ENCODE peak calls at places on chromosome 9, in eight cellular contexts. X is K562, P is H1, M is sigmoid colon, C is heart left ventricle, N is uterus, J is A549, E is ovary. W is an unnamed sample.
A peak's percentile ranks its signal among the peaks of the same experiment; 100 is the strongest.

GRCh38 chr9:14616188-14616982 is 76.8 kb downstream of the ZDHHC21 start:
- DNase-seq in X (no peak), P (no peak), M (no peak), C (no peak), N (no peak), J (peak; percentile 66), E (no peak), W (peak; percentile 80)

GRCh38 chr9:108209132-108209700 is 646.6 kb downstream of the ACTL7B start:
- DNase-seq in X (no peak), P (no peak), M (no peak), C (no peak), N (no peak), J (no peak), E (no peak), W (no peak)

GRCh38 chr9:92740969-92741368 is 23.7 kb downstream of the BICD2 start:
- DNase-seq in X (no peak), P (no peak), M (no peak), C (no peak), N (no peak), J (no peak), E (no peak), W (no peak)

GRCh38 chr9:77999231-77999631 is 32.4 kb downstream of the GNAQ start:
- DNase-seq in X (no peak), P (no peak), M (no peak), C (no peak), N (no peak), J (no peak), E (no peak), W (no peak)

GRCh38 chr9:137027369-137028012 is 546 bp downstream of the ABCA2 start:
- DNase-seq in X (peak; percentile 64), P (no peak), M (no peak), C (no peak), N (no peak), J (no peak), E (no peak), W (peak; percentile 50)

GRCh38 chr9:88949425-88949824 is 41.8 kb upstream of the S1PR3 start:
- DNase-seq in X (peak; percentile 27), P (no peak), M (peak; percentile 78), C (peak; percentile 80), N (peak; percentile 73), J (peak; percentile 26), E (peak; percentile 57), W (peak; percentile 38)

GRCh38 chr9:113505963-113506624 is 42.6 kb downstream of the RGS3 start:
- DNase-seq in X (no peak), P (no peak), M (no peak), C (no peak), N (no peak), J (no peak), E (no peak), W (no peak)

GRCh38 chr9:16864741-16865434 is 5.6 kb downstream of the BNC2 start:
- DNase-seq in X (no peak), P (no peak), M (no peak), C (no peak), N (no peak), J (no peak), E (no peak), W (no peak)

GRCh38 chr9:108609227-108609894 is 246.4 kb downstream of the ACTL7B start:
- DNase-seq in X (no peak), P (no peak), M (no peak), C (no peak), N (no peak), J (no peak), E (no peak), W (no peak)

GRCh38 chr9:97900738-97901565 is 21.3 kb downstream of the TRMO start:
- DNase-seq in X (peak; percentile 61), P (no peak), M (no peak), C (no peak), N (peak; percentile 24), J (peak; percentile 59), E (no peak), W (peak; percentile 54)

GRCh38 chr9:38066907-38067610 is 2.0 kb downstream of the SHB start:
- DNase-seq in X (peak; percentile 49), P (no peak), M (peak; percentile 84), C (peak; percentile 73), N (peak; percentile 58), J (no peak), E (peak; percentile 56), W (no peak)

GRCh38 chr9:708556-709432 is 132.7 kb upstream of the DMRT1 start:
- DNase-seq in X (no peak), P (no peak), M (no peak), C (peak; percentile 53), N (no peak), J (no peak), E (no peak), W (peak; percentile 80)

GRCh38 chr9:96232539-96233241 is 69.3 kb downstream of the HSD17B3 start:
- DNase-seq in X (peak; percentile 39), P (no peak), M (peak; percentile 89), C (peak; percentile 70), N (peak; percentile 84), J (peak; percentile 57), E (peak; percentile 85), W (peak; percentile 59)

GRCh38 chr9:6680797-6681146 is 35.2 kb upstream of the GLDC start:
- DNase-seq in X (no peak), P (no peak), M (no peak), C (peak; percentile 77), N (peak; percentile 55), J (peak; percentile 67), E (no peak), W (peak; percentile 95)

GRCh38 chr9:110479481-110479880 is 100.1 kb downstream of the SVEP1 start:
- DNase-seq in X (no peak), P (no peak), M (no peak), C (no peak), N (no peak), J (no peak), E (no peak), W (no peak)

GRCh38 chr9:123049589-123050222 is 16.2 kb downstream of the GPR21 start:
- DNase-seq in X (no peak), P (no peak), M (peak; percentile 62), C (no peak), N (peak; percentile 56), J (no peak), E (no peak), W (no peak)

GRCh38 chr9:38526571-38526970 is 93.8 kb downstream of the ANKRD18A start:
- DNase-seq in X (no peak), P (no peak), M (no peak), C (no peak), N (no peak), J (no peak), E (no peak), W (no peak)

GRCh38 chr9:130473009-130473408 is 28.2 kb downstream of the ASS1 start:
- DNase-seq in X (no peak), P (no peak), M (no peak), C (no peak), N (no peak), J (no peak), E (no peak), W (no peak)

GRCh38 chr9:130471411-130472183 is 26.8 kb downstream of the ASS1 start:
- DNase-seq in X (no peak), P (no peak), M (no peak), C (no peak), N (no peak), J (no peak), E (no peak), W (no peak)

GRCh38 chr9:130472184-130472705 is 27.5 kb downstream of the ASS1 start:
- DNase-seq in X (no peak), P (no peak), M (no peak), C (no peak), N (no peak), J (no peak), E (no peak), W (no peak)

GRCh38 chr9:130474131-130474530 is 29.4 kb downstream of the ASS1 start:
- DNase-seq in X (no peak), P (no peak), M (no peak), C (no peak), N (no peak), J (no peak), E (no peak), W (no peak)

DNA sequence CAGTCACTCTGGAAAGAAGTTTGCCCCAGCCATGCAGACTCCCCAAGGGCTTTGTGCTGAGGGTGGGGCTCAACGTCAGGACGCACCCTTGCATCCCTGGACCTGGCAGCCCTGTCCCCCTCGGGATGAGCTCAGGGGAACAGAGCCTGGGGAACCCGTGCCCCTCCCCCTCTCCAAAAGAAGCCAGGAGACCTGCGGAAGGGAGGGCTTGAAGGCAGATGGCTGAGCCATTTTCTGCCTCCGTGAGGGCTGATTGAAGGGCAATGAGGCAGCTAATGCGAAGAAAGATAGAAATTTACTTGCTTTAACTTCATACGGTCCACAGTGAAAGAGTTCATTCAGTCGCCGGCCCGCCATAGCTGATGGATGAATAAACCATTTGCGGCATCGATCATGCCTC is 28.8 kb downstream of the ASS1 start:
- DNase-seq in X (no peak), P (no peak), M (no peak), C (no peak), N (no peak), J (no peak), E (no peak), W (no peak)
- H3K4me3 ChIP-seq in X (no peak overlapping the region), P (no peak overlapping the region), M (no peak overlapping the region), C (no peak overlapping the region), N (no peak overlapping the region), J (no peak overlapping the region), E (no peak overlapping the region), W (no peak overlapping the region)

GRCh38 chr9:21591221-21592062 is 109.3 kb upstream of the IFNE start:
- DNase-seq in X (no peak), P (peak; percentile 56), M (peak; percentile 82), C (peak; percentile 47), N (peak; percentile 16), J (peak; percentile 99), E (no peak), W (no peak)

GRCh38 chr9:21592063-21592338 is 109.9 kb upstream of the IFNE start:
- DNase-seq in X (no peak), P (no peak), M (no peak), C (no peak), N (no peak), J (no peak), E (no peak), W (no peak)

GRCh38 chr9:21590058-21590996 is 108.2 kb upstream of the IFNE start:
- DNase-seq in X (no peak), P (no peak), M (no peak), C (no peak), N (no peak), J (no peak), E (no peak), W (no peak)

GRCh38 chr9:21585756-21586752 is 103.9 kb upstream of the IFNE start:
- DNase-seq in X (no peak), P (no peak), M (no peak), C (no peak), N (no peak), J (peak; percentile 63), E (no peak), W (no peak)

GRCh38 chr9:21589344-21590056 is 107.4 kb upstream of the IFNE start:
- DNase-seq in X (no peak), P (no peak), M (no peak), C (no peak), N (no peak), J (peak; percentile 75), E (no peak), W (no peak)
- TF ChIP-seq POLR2A in X (no peak), P (no peak), M (no peak), C (no peak), N (no peak), J (no peak), E (no peak), W (no peak)

GRCh38 chr9:36194326-36195000 is 3.7 kb downstream of the CLTA start:
- DNase-seq in X (no peak), P (no peak), M (no peak), C (no peak), N (no peak), J (no peak), E (no peak), W (no peak)
- H3K4me3 ChIP-seq in X (no peak overlapping the region), P (no peak overlapping the region), M (no peak overlapping the region), C (no peak overlapping the region), N (no peak overlapping the region), J (no peak overlapping the region), E (no peak overlapping the region), W (peak overlapping the region; percentile 16)

GRCh38 chr9:124611106-124611505 is 103.9 kb upstream of the NR5A1 start:
- DNase-seq in X (no peak), P (no peak), M (no peak), C (no peak), N (no peak), J (no peak), E (no peak), W (no peak)
- TF ChIP-seq POLR2A in X (no peak), P (no peak), M (no peak), C (no peak), N (no peak), J (no peak), E (no peak), W (no peak)

W was measured in NB4.